ENCODE peak calls at places on chromosome 6, in six cellular contexts. One of them, this sample, is unnamed.

GRCh38 chr6:154453329-154453728 is 57.2 kb downstream of the CNKSR3 start:
- DNase-seq in breast epithelium: no peak
- DNase-seq in HepG2: no peak
- DNase-seq in transverse colon: no peak
- DNase-seq in K562: no peak
- DNase-seq in stomach: no peak
- DNase-seq in this sample: no peak

GRCh38 chr6:110329729-110330436 is 28.3 kb downstream of the METTL24 start:
- DNase-seq in breast epithelium: no peak
- DNase-seq in HepG2: peak
- DNase-seq in transverse colon: peak
- DNase-seq in K562: no peak
- DNase-seq in stomach: no peak
- DNase-seq in this sample: peak

GRCh38 chr6:33061987-33062386 is 11.5 kb downstream of the HLA-DPA1 start:
- DNase-seq in breast epithelium: no peak
- DNase-seq in HepG2: no peak
- DNase-seq in transverse colon: no peak
- DNase-seq in K562: peak
- DNase-seq in stomach: no peak
- DNase-seq in this sample: peak

GRCh38 chr6:3240595-3240994 is 13.1 kb upstream of the TUBB2B start:
- DNase-seq in breast epithelium: no peak
- DNase-seq in HepG2: no peak
- DNase-seq in transverse colon: no peak
- DNase-seq in K562: no peak
- DNase-seq in stomach: no peak
- DNase-seq in this sample: no peak

GRCh38 chr6:161413361-161413771 is 139.5 kb upstream of the AGPAT4 start:
- DNase-seq in breast epithelium: no peak
- DNase-seq in HepG2: no peak
- DNase-seq in transverse colon: no peak
- DNase-seq in K562: no peak
- DNase-seq in stomach: no peak
- DNase-seq in this sample: no peak

GRCh38 chr6:39335780-39336541 is 13.5 kb upstream of the KCNK16 start:
- DNase-seq in breast epithelium: peak
- DNase-seq in HepG2: no peak
- DNase-seq in transverse colon: peak
- DNase-seq in K562: no peak
- DNase-seq in stomach: no peak
- DNase-seq in this sample: no peak

GRCh38 chr6:96110878-96111277 is 95.1 kb downstream of the FUT9 start:
- DNase-seq in breast epithelium: no peak
- DNase-seq in HepG2: no peak
- DNase-seq in transverse colon: no peak
- DNase-seq in K562: no peak
- DNase-seq in stomach: no peak
- DNase-seq in this sample: no peak

GRCh38 chr6:38131527-38131965 is 312.0 kb downstream of the ZFAND3 start:
- DNase-seq in breast epithelium: no peak
- DNase-seq in HepG2: no peak
- DNase-seq in transverse colon: no peak
- DNase-seq in K562: no peak
- DNase-seq in stomach: no peak
- DNase-seq in this sample: no peak

GRCh38 chr6:111418971-111419693 is 63.9 kb downstream of the REV3L start:
- DNase-seq in breast epithelium: no peak
- DNase-seq in HepG2: no peak
- DNase-seq in transverse colon: no peak
- DNase-seq in K562: no peak
- DNase-seq in stomach: no peak
- DNase-seq in this sample: no peak

GRCh38 chr6:106253731-106254130 is 71.8 kb downstream of the ATG5 start:
- DNase-seq in breast epithelium: no peak
- DNase-seq in HepG2: no peak
- DNase-seq in transverse colon: no peak
- DNase-seq in K562: no peak
- DNase-seq in stomach: no peak
- DNase-seq in this sample: no peak

GRCh38 chr6:139829557-139829956 is 455.1 kb upstream of the CITED2 start:
- DNase-seq in breast epithelium: no peak
- DNase-seq in HepG2: no peak
- DNase-seq in transverse colon: no peak
- DNase-seq in K562: peak
- DNase-seq in stomach: no peak
- DNase-seq in this sample: no peak

GRCh38 chr6:119340766-119341487 is 8.6 kb downstream of the MAN1A1 start:
- DNase-seq in breast epithelium: no peak
- DNase-seq in HepG2: no peak
- DNase-seq in transverse colon: no peak
- DNase-seq in K562: no peak
- DNase-seq in stomach: no peak
- DNase-seq in this sample: no peak

GRCh38 chr6:55674672-55675071 is 95.7 kb upstream of the HMGCLL1 start:
- DNase-seq in breast epithelium: no peak
- DNase-seq in HepG2: no peak
- DNase-seq in transverse colon: no peak
- DNase-seq in K562: no peak
- DNase-seq in stomach: no peak
- DNase-seq in this sample: no peak

GRCh38 chr6:121881974-121882667 is 446.7 kb downstream of the GJA1 start:
- DNase-seq in breast epithelium: no peak
- DNase-seq in HepG2: no peak
- DNase-seq in transverse colon: no peak
- DNase-seq in K562: no peak
- DNase-seq in stomach: no peak
- DNase-seq in this sample: no peak

GRCh38 chr6:3139090-3139903 is 18.0 kb downstream of the TUBB2A start:
- DNase-seq in breast epithelium: peak
- DNase-seq in HepG2: peak
- DNase-seq in transverse colon: peak
- DNase-seq in K562: peak
- DNase-seq in stomach: peak
- DNase-seq in this sample: no peak

GRCh38 chr6:41801380-41801779 is 13.9 kb downstream of the TOMM6 start:
- DNase-seq in breast epithelium: no peak
- DNase-seq in HepG2: no peak
- DNase-seq in transverse colon: no peak
- DNase-seq in K562: peak
- DNase-seq in stomach: no peak
- DNase-seq in this sample: peak

GRCh38 chr6:104589940-104590339 is 269.8 kb downstream of the HACE1 start:
- DNase-seq in breast epithelium: no peak
- DNase-seq in HepG2: no peak
- DNase-seq in transverse colon: no peak
- DNase-seq in K562: no peak
- DNase-seq in stomach: no peak
- DNase-seq in this sample: no peak

GRCh38 chr6:103215835-103216234 is 1643.9 kb downstream of the HACE1 start:
- DNase-seq in breast epithelium: no peak
- DNase-seq in HepG2: no peak
- DNase-seq in transverse colon: no peak
- DNase-seq in K562: no peak
- DNase-seq in stomach: no peak
- DNase-seq in this sample: no peak

GRCh38 chr6:145880361-145880760 is 65.8 kb upstream of the FBXO30 start:
- DNase-seq in breast epithelium: no peak
- DNase-seq in HepG2: no peak
- DNase-seq in transverse colon: no peak
- DNase-seq in K562: no peak
- DNase-seq in stomach: no peak
- DNase-seq in this sample: no peak

GRCh38 chr6:43076928-43077809 is 1.1 kb downstream of the PTK7 start:
- DNase-seq in breast epithelium: peak
- DNase-seq in HepG2: peak
- DNase-seq in transverse colon: no peak
- DNase-seq in K562: no peak
- DNase-seq in stomach: no peak
- DNase-seq in this sample: no peak

GRCh38 chr6:6676910-6677441 is 88.5 kb downstream of the LY86 start:
- DNase-seq in breast epithelium: peak
- DNase-seq in HepG2: peak
- DNase-seq in transverse colon: peak
- DNase-seq in K562: peak
- DNase-seq in stomach: peak
- DNase-seq in this sample: peak

GRCh38 chr6:50180646-50181045 is 130.9 kb upstream of the DEFB112 start:
- DNase-seq in breast epithelium: no peak
- DNase-seq in HepG2: no peak
- DNase-seq in transverse colon: no peak
- DNase-seq in K562: no peak
- DNase-seq in stomach: no peak
- DNase-seq in this sample: no peak

GRCh38 chr6:35919085-35919826 is 1.6 kb downstream of the SRPK1 start:
- DNase-seq in breast epithelium: no peak
- DNase-seq in HepG2: peak
- DNase-seq in transverse colon: no peak
- DNase-seq in K562: peak
- DNase-seq in stomach: no peak
- DNase-seq in this sample: peak

GRCh38 chr6:118659513-118660217 is 8.3 kb upstream of the CEP85L start:
- DNase-seq in breast epithelium: no peak
- DNase-seq in HepG2: no peak
- DNase-seq in transverse colon: peak
- DNase-seq in K562: peak
- DNase-seq in stomach: peak
- DNase-seq in this sample: no peak

GRCh38 chr6:41798901-41799300 is 11.4 kb downstream of the TOMM6 start:
- DNase-seq in breast epithelium: no peak
- DNase-seq in HepG2: no peak
- DNase-seq in transverse colon: no peak
- DNase-seq in K562: no peak
- DNase-seq in stomach: no peak
- DNase-seq in this sample: no peak

GRCh38 chr6:52233975-52234823 is 10.1 kb downstream of the IL17F start:
- DNase-seq in breast epithelium: no peak
- DNase-seq in HepG2: peak
- DNase-seq in transverse colon: peak
- DNase-seq in K562: peak
- DNase-seq in stomach: peak
- DNase-seq in this sample: peak

GRCh38 chr6:112027942-112028674 is 25.8 kb upstream of the CCN6 start:
- DNase-seq in breast epithelium: no peak
- DNase-seq in HepG2: no peak
- DNase-seq in transverse colon: no peak
- DNase-seq in K562: no peak
- DNase-seq in stomach: no peak
- DNase-seq in this sample: no peak

GRCh38 chr6:138537090-138537489 is 37.8 kb upstream of the NHSL1 start:
- DNase-seq in breast epithelium: no peak
- DNase-seq in HepG2: no peak
- DNase-seq in transverse colon: no peak
- DNase-seq in K562: no peak
- DNase-seq in stomach: no peak
- DNase-seq in this sample: peak

GRCh38 chr6:81465859-81466258 is 286.6 kb downstream of the TENT5A start:
- DNase-seq in breast epithelium: no peak
- DNase-seq in HepG2: peak
- DNase-seq in transverse colon: no peak
- DNase-seq in K562: no peak
- DNase-seq in stomach: no peak
- DNase-seq in this sample: peak

GRCh38 chr6:14728396-14729024 is 517.4 kb upstream of the JARID2 start:
- DNase-seq in breast epithelium: no peak
- DNase-seq in HepG2: no peak
- DNase-seq in transverse colon: peak
- DNase-seq in K562: peak
- DNase-seq in stomach: no peak
- DNase-seq in this sample: no peak

GRCh38 chr6:97813881-97814280 is 530.9 kb upstream of the MMS22L start:
- DNase-seq in breast epithelium: no peak
- DNase-seq in HepG2: no peak
- DNase-seq in transverse colon: no peak
- DNase-seq in K562: no peak
- DNase-seq in stomach: no peak
- DNase-seq in this sample: no peak

GRCh38 chr6:16670617-16671051 is 90.6 kb downstream of the ATXN1 start:
- DNase-seq in breast epithelium: no peak
- DNase-seq in HepG2: no peak
- DNase-seq in transverse colon: no peak
- DNase-seq in K562: no peak
- DNase-seq in stomach: no peak
- DNase-seq in this sample: no peak
- H3K27ac ChIP-seq in breast epithelium: no peak
- H3K27ac ChIP-seq in HepG2: peak
- H3K27ac ChIP-seq in transverse colon: peak
- H3K27ac ChIP-seq in K562: no peak
- H3K27ac ChIP-seq in stomach: peak
- H3K27ac ChIP-seq in this sample: no peak

GRCh38 chr6:91193446-91193845 is 606.6 kb upstream of the MAP3K7 start:
- DNase-seq in breast epithelium: no peak
- DNase-seq in HepG2: no peak
- DNase-seq in transverse colon: no peak
- DNase-seq in K562: no peak
- DNase-seq in stomach: no peak
- DNase-seq in this sample: no peak

DNA sequence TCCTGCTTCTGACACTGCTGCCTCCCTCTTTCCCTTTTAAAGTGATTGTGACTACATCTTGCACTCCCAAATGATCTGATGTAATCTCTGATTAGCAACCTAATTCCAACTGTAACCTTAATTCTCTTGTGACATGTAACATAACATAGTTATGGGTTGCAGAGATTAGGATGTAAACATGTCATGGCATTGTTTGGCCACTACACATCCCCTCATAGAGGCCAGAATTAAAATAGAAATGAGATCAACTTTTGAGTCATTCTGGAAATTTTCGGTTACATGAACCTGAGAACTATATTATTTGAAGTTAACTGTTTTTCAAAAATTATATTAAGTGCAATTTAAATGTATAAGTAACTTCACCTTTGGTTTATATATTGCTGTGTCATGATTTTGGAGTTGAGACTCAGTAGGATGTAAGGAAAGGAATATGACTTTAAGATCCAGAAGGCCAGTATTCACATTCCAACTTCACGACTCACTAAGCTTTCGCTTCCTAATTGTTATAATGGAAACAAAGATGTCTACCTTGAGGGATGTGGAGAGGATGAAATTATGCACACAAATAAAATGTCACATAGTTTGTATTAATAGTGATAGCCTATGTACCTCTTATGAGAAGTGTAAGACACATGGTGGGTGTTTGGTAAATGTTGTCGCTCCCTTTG is 611.9 kb upstream of the MAP3K7 start:
- DNase-seq in breast epithelium: no peak
- DNase-seq in HepG2: no peak
- DNase-seq in transverse colon: no peak
- DNase-seq in K562: no peak
- DNase-seq in stomach: no peak
- DNase-seq in this sample: no peak
- TF ChIP-seq POLR2AphosphoS5 in breast epithelium: no peak
- TF ChIP-seq POLR2AphosphoS5 in HepG2: no peak
- TF ChIP-seq POLR2AphosphoS5 in transverse colon: no peak
- TF ChIP-seq POLR2AphosphoS5 in K562: no peak
- TF ChIP-seq POLR2AphosphoS5 in stomach: no peak
- TF ChIP-seq POLR2AphosphoS5 in this sample: no peak

GRCh38 chr6:107690546-107690863 is 133.6 kb downstream of the SCML4 start:
- DNase-seq in breast epithelium: no peak
- DNase-seq in HepG2: no peak
- DNase-seq in transverse colon: no peak
- DNase-seq in K562: no peak
- DNase-seq in stomach: no peak
- DNase-seq in this sample: no peak
- H3K27ac ChIP-seq in breast epithelium: no peak
- H3K27ac ChIP-seq in HepG2: no peak
- H3K27ac ChIP-seq in transverse colon: no peak
- H3K27ac ChIP-seq in K562: no peak
- H3K27ac ChIP-seq in stomach: no peak
- H3K27ac ChIP-seq in this sample: no peak

GRCh38 chr6:70676821-70677220 is 9.1 kb downstream of the SMAP1 start:
- DNase-seq in breast epithelium: no peak
- DNase-seq in HepG2: no peak
- DNase-seq in transverse colon: no peak
- DNase-seq in K562: no peak
- DNase-seq in stomach: no peak
- DNase-seq in this sample: no peak
- TF ChIP-seq POLR2AphosphoS5 in breast epithelium: no peak
- TF ChIP-seq POLR2AphosphoS5 in HepG2: no peak
- TF ChIP-seq POLR2AphosphoS5 in transverse colon: no peak
- TF ChIP-seq POLR2AphosphoS5 in K562: no peak
- TF ChIP-seq POLR2AphosphoS5 in stomach: no peak
- TF ChIP-seq POLR2AphosphoS5 in this sample: no peak